ENCODE peak calls at places on chromosomes 11 and 22, in eight cellular contexts. V, C, S, Z, O, X, E and P are unnamed samples.

GRCh38 chr22:22031183-22031560 is 48.6 kb upstream of the TOP3B start:
- DNase-seq in X (no peak), S (no peak), C (no peak), E (no peak), Z (no peak), V (no peak), O (no peak), P (no peak)

GRCh38 chr22:29917052-29917902 is 34.3 kb downstream of the MTMR3 start:
- DNase-seq in S (no peak), X (no peak), Z (peak), V (no peak), C (no peak), E (no peak), O (no peak), P (no peak)

GRCh38 chr11:46903846-46904245 is 14.5 kb downstream of the LRP4 start:
- DNase-seq in S (no peak), Z (no peak), X (no peak), V (no peak), C (no peak), O (no peak), E (no peak), P (no peak)

GRCh38 chr22:19097518-19097917 is 24.7 kb downstream of the DGCR2 start:
- DNase-seq in S (no peak), C (no peak), X (no peak), Z (no peak), E (no peak), V (no peak), O (no peak), P (no peak)

GRCh38 chr11:64590763-64591221 is at the start of gene SLC22A12:
- DNase-seq in X (no peak), O (no peak), E (no peak), Z (no peak), S (no peak), C (no peak), V (no peak), P (no peak)

GRCh38 chr11:46475041-46475925 is 83.7 kb upstream of the CHRM4 start:
- DNase-seq in V (no peak), S (no peak), C (no peak), O (no peak), X (no peak), E (no peak), Z (no peak), P (no peak)

GRCh38 chr11:62602141-62603071 is 741 bp upstream of the MTA2 start:
- DNase-seq in V (peak), C (no peak), O (peak), E (no peak), X (peak), Z (peak), S (peak), P (no peak)

GRCh38 chr11:69274531-69275016 is 19.4 kb upstream of the MYEOV start:
- DNase-seq in C (no peak), X (peak), Z (no peak), E (no peak), O (no peak), V (peak), S (no peak), P (peak)

GRCh38 chr22:47775686-47776085 is 1013.2 kb downstream of the TBC1D22A start:
- DNase-seq in V (peak), S (no peak), O (no peak), Z (no peak), E (no peak), C (no peak), X (no peak), P (no peak)

GRCh38 chr11:47620836-47621378 is 21.5 kb downstream of the MTCH2 start:
- DNase-seq in S (no peak), O (no peak), Z (no peak), X (no peak), C (no peak), V (no peak), E (no peak), P (no peak)

GRCh38 chr22:38844661-38845367 is 986 bp upstream of the NPTXR start:
- DNase-seq in Z (no peak), V (no peak), O (no peak), X (no peak), C (peak), E (no peak), S (no peak), P (no peak)

GRCh38 chr11:7575841-7576451 is 62.1 kb downstream of the PPFIBP2 start:
- DNase-seq in E (no peak), V (peak), S (peak), C (peak), O (no peak), Z (no peak), X (no peak), P (no peak)

GRCh38 chr11:106152824-106153223 is 75.4 kb downstream of the AASDHPPT start:
- DNase-seq in C (peak), Z (peak), S (no peak), V (no peak), E (no peak), X (no peak), O (no peak), P (no peak)

GRCh38 chr11:45920531-45921477 is 1.7 kb upstream of the LARGE2 start:
- DNase-seq in X (no peak), E (no peak), O (no peak), Z (no peak), S (no peak), V (no peak), C (no peak), P (no peak)